ENCODE peak calls at places on chromosomes 12 and 14, in ten cellular contexts. One of them, this sample, is unnamed.

GRCh38 chr14:64541971-64542838 is 1.7 kb downstream of the HSPA2 start:
- DNase-seq in activated T-cell treated with anti-CD3 and anti-CD28 coated beads for 1 hour: no peak
- DNase-seq in GM04504: no peak
- DNase-seq in T-cell: no peak
- DNase-seq in AG04450: no peak
- DNase-seq in DMS79: no peak
- DNase-seq in GM23248: peak
- DNase-seq in naive thymus-derived CD4-positive, alpha-beta T cell: no peak
- DNase-seq in hippocampal formation: no peak
- DNase-seq in osteoblast: no peak
- DNase-seq in this sample: no peak

GRCh38 chr14:68208218-68208617 is 388.6 kb downstream of the RAD51B start:
- DNase-seq in hippocampal formation: no peak
- DNase-seq in GM23248: peak
- DNase-seq in GM04504: no peak
- DNase-seq in naive thymus-derived CD4-positive, alpha-beta T cell: no peak
- DNase-seq in AG04450: no peak
- DNase-seq in osteoblast: peak
- DNase-seq in activated T-cell treated with anti-CD3 and anti-CD28 coated beads for 1 hour: no peak
- DNase-seq in DMS79: no peak
- DNase-seq in T-cell: no peak
- DNase-seq in this sample: no peak

GRCh38 chr12:113334786-113335539 is at the start of gene SLC8B1:
- DNase-seq in AG04450: peak
- DNase-seq in hippocampal formation: peak
- DNase-seq in activated T-cell treated with anti-CD3 and anti-CD28 coated beads for 1 hour: peak
- DNase-seq in DMS79: peak
- DNase-seq in T-cell: peak
- DNase-seq in GM04504: no peak
- DNase-seq in GM23248: peak
- DNase-seq in osteoblast: peak
- DNase-seq in naive thymus-derived CD4-positive, alpha-beta T cell: peak
- DNase-seq in this sample: peak

GRCh38 chr12:26239508-26240328 is 44.3 kb downstream of the SSPN start:
- DNase-seq in AG04450: peak
- DNase-seq in naive thymus-derived CD4-positive, alpha-beta T cell: no peak
- DNase-seq in DMS79: no peak
- DNase-seq in hippocampal formation: peak
- DNase-seq in osteoblast: peak
- DNase-seq in activated T-cell treated with anti-CD3 and anti-CD28 coated beads for 1 hour: no peak
- DNase-seq in GM23248: peak
- DNase-seq in GM04504: peak
- DNase-seq in T-cell: no peak
- DNase-seq in this sample: no peak

GRCh38 chr14:100297320-100298300 is 8.6 kb downstream of the SLC25A29 start:
- DNase-seq in DMS79: no peak
- DNase-seq in hippocampal formation: peak
- DNase-seq in T-cell: no peak
- DNase-seq in activated T-cell treated with anti-CD3 and anti-CD28 coated beads for 1 hour: no peak
- DNase-seq in AG04450: peak
- DNase-seq in osteoblast: peak
- DNase-seq in GM23248: peak
- DNase-seq in GM04504: peak
- DNase-seq in naive thymus-derived CD4-positive, alpha-beta T cell: no peak
- DNase-seq in this sample: peak

GRCh38 chr14:91127411-91127810 is 13.5 kb downstream of the DGLUCY start:
- DNase-seq in AG04450: no peak
- DNase-seq in hippocampal formation: no peak
- DNase-seq in naive thymus-derived CD4-positive, alpha-beta T cell: no peak
- DNase-seq in DMS79: peak
- DNase-seq in activated T-cell treated with anti-CD3 and anti-CD28 coated beads for 1 hour: no peak
- DNase-seq in T-cell: no peak
- DNase-seq in GM23248: no peak
- DNase-seq in GM04504: no peak
- DNase-seq in osteoblast: no peak
- DNase-seq in this sample: no peak

GRCh38 chr12:53974084-53975018 is at the start of gene HOTAIR:
- DNase-seq in DMS79: no peak
- DNase-seq in naive thymus-derived CD4-positive, alpha-beta T cell: no peak
- DNase-seq in activated T-cell treated with anti-CD3 and anti-CD28 coated beads for 1 hour: no peak
- DNase-seq in hippocampal formation: peak
- DNase-seq in GM23248: peak
- DNase-seq in AG04450: no peak
- DNase-seq in T-cell: no peak
- DNase-seq in osteoblast: peak
- DNase-seq in GM04504: no peak
- DNase-seq in this sample: no peak

GRCh38 chr12:55716582-55717396 is 943 bp downstream of the BLOC1S1 start:
- DNase-seq in GM04504: no peak
- DNase-seq in osteoblast: peak
- DNase-seq in T-cell: no peak
- DNase-seq in DMS79: no peak
- DNase-seq in GM23248: peak
- DNase-seq in activated T-cell treated with anti-CD3 and anti-CD28 coated beads for 1 hour: no peak
- DNase-seq in AG04450: no peak
- DNase-seq in naive thymus-derived CD4-positive, alpha-beta T cell: no peak
- DNase-seq in hippocampal formation: no peak
- DNase-seq in this sample: no peak

GRCh38 chr14:101220921-101221510 is 317.5 kb upstream of the RTL1 start:
- DNase-seq in GM04504: no peak
- DNase-seq in AG04450: no peak
- DNase-seq in GM23248: no peak
- DNase-seq in osteoblast: no peak
- DNase-seq in T-cell: no peak
- DNase-seq in naive thymus-derived CD4-positive, alpha-beta T cell: no peak
- DNase-seq in hippocampal formation: no peak
- DNase-seq in activated T-cell treated with anti-CD3 and anti-CD28 coated beads for 1 hour: no peak
- DNase-seq in DMS79: no peak
- DNase-seq in this sample: no peak

GRCh38 chr14:104967414-104968152 is 10.6 kb downstream of the AHNAK2 start:
- DNase-seq in osteoblast: peak
- DNase-seq in naive thymus-derived CD4-positive, alpha-beta T cell: no peak
- DNase-seq in AG04450: no peak
- DNase-seq in activated T-cell treated with anti-CD3 and anti-CD28 coated beads for 1 hour: no peak
- DNase-seq in DMS79: peak
- DNase-seq in GM23248: peak
- DNase-seq in T-cell: no peak
- DNase-seq in hippocampal formation: no peak
- DNase-seq in GM04504: no peak
- DNase-seq in this sample: no peak

GRCh38 chr12:22082190-22082701 is 36.2 kb downstream of the CMAS start:
- DNase-seq in AG04450: no peak
- DNase-seq in GM04504: no peak
- DNase-seq in T-cell: no peak
- DNase-seq in GM23248: no peak
- DNase-seq in hippocampal formation: no peak
- DNase-seq in osteoblast: no peak
- DNase-seq in naive thymus-derived CD4-positive, alpha-beta T cell: no peak
- DNase-seq in DMS79: no peak
- DNase-seq in activated T-cell treated with anti-CD3 and anti-CD28 coated beads for 1 hour: no peak
- DNase-seq in this sample: no peak

GRCh38 chr14:34023824-34024767 is 73.2 kb upstream of the EGLN3 start:
- DNase-seq in T-cell: no peak
- DNase-seq in DMS79: no peak
- DNase-seq in naive thymus-derived CD4-positive, alpha-beta T cell: no peak
- DNase-seq in AG04450: no peak
- DNase-seq in hippocampal formation: no peak
- DNase-seq in activated T-cell treated with anti-CD3 and anti-CD28 coated beads for 1 hour: no peak
- DNase-seq in GM04504: no peak
- DNase-seq in GM23248: no peak
- DNase-seq in osteoblast: no peak
- DNase-seq in this sample: no peak

GRCh38 chr14:31083781-31084180 is 57.6 kb upstream of the STRN3 start:
- DNase-seq in activated T-cell treated with anti-CD3 and anti-CD28 coated beads for 1 hour: no peak
- DNase-seq in DMS79: no peak
- DNase-seq in hippocampal formation: no peak
- DNase-seq in osteoblast: no peak
- DNase-seq in GM04504: no peak
- DNase-seq in naive thymus-derived CD4-positive, alpha-beta T cell: no peak
- DNase-seq in AG04450: no peak
- DNase-seq in GM23248: no peak
- DNase-seq in T-cell: no peak
- DNase-seq in this sample: no peak

GRCh38 chr14:92914087-92914656 is 8.8 kb upstream of the CHGA start:
- DNase-seq in DMS79: no peak
- DNase-seq in activated T-cell treated with anti-CD3 and anti-CD28 coated beads for 1 hour: no peak
- DNase-seq in osteoblast: peak
- DNase-seq in GM04504: peak
- DNase-seq in hippocampal formation: no peak
- DNase-seq in T-cell: no peak
- DNase-seq in GM23248: peak
- DNase-seq in AG04450: no peak
- DNase-seq in naive thymus-derived CD4-positive, alpha-beta T cell: no peak
- DNase-seq in this sample: no peak

GRCh38 chr12:33770652-33771051 is 251.6 kb upstream of the ALG10 start:
- DNase-seq in GM23248: no peak
- DNase-seq in activated T-cell treated with anti-CD3 and anti-CD28 coated beads for 1 hour: no peak
- DNase-seq in hippocampal formation: no peak
- DNase-seq in GM04504: no peak
- DNase-seq in T-cell: no peak
- DNase-seq in DMS79: no peak
- DNase-seq in AG04450: no peak
- DNase-seq in osteoblast: no peak
- DNase-seq in naive thymus-derived CD4-positive, alpha-beta T cell: no peak
- DNase-seq in this sample: no peak

GRCh38 chr12:55330446-55330845 is at the start of gene OR6C3:
- DNase-seq in DMS79: no peak
- DNase-seq in hippocampal formation: no peak
- DNase-seq in naive thymus-derived CD4-positive, alpha-beta T cell: no peak
- DNase-seq in osteoblast: no peak
- DNase-seq in T-cell: no peak
- DNase-seq in activated T-cell treated with anti-CD3 and anti-CD28 coated beads for 1 hour: no peak
- DNase-seq in GM23248: no peak
- DNase-seq in AG04450: no peak
- DNase-seq in GM04504: no peak
- DNase-seq in this sample: no peak

GRCh38 chr12:112870267-112870980 is 36.3 kb upstream of the OAS1 start:
- DNase-seq in hippocampal formation: no peak
- DNase-seq in T-cell: no peak
- DNase-seq in DMS79: no peak
- DNase-seq in GM04504: no peak
- DNase-seq in osteoblast: no peak
- DNase-seq in AG04450: no peak
- DNase-seq in activated T-cell treated with anti-CD3 and anti-CD28 coated beads for 1 hour: no peak
- DNase-seq in naive thymus-derived CD4-positive, alpha-beta T cell: no peak
- DNase-seq in GM23248: no peak
- DNase-seq in this sample: peak

GRCh38 chr12:108773798-108774788 is 42.8 kb upstream of the CORO1C start:
- DNase-seq in osteoblast: peak
- DNase-seq in GM04504: peak
- DNase-seq in activated T-cell treated with anti-CD3 and anti-CD28 coated beads for 1 hour: no peak
- DNase-seq in GM23248: peak
- DNase-seq in hippocampal formation: peak
- DNase-seq in DMS79: peak
- DNase-seq in naive thymus-derived CD4-positive, alpha-beta T cell: no peak
- DNase-seq in AG04450: peak
- DNase-seq in T-cell: no peak
- DNase-seq in this sample: no peak

GRCh38 chr12:51351913-51352532 is 5.5 kb upstream of the CELA1 start:
- DNase-seq in DMS79: no peak
- DNase-seq in hippocampal formation: peak
- DNase-seq in osteoblast: peak
- DNase-seq in activated T-cell treated with anti-CD3 and anti-CD28 coated beads for 1 hour: peak
- DNase-seq in T-cell: peak
- DNase-seq in GM23248: peak
- DNase-seq in AG04450: peak
- DNase-seq in naive thymus-derived CD4-positive, alpha-beta T cell: peak
- DNase-seq in GM04504: peak
- DNase-seq in this sample: no peak

GRCh38 chr12:54413284-54414190 is 5.5 kb downstream of the ITGA5 start:
- DNase-seq in activated T-cell treated with anti-CD3 and anti-CD28 coated beads for 1 hour: peak
- DNase-seq in AG04450: no peak
- DNase-seq in GM23248: peak
- DNase-seq in DMS79: no peak
- DNase-seq in osteoblast: peak
- DNase-seq in GM04504: no peak
- DNase-seq in hippocampal formation: no peak
- DNase-seq in T-cell: peak
- DNase-seq in naive thymus-derived CD4-positive, alpha-beta T cell: peak
- DNase-seq in this sample: peak

GRCh38 chr12:101570022-101570421 is 24.7 kb upstream of the MYBPC1 start:
- DNase-seq in osteoblast: peak
- DNase-seq in AG04450: peak
- DNase-seq in GM23248: peak
- DNase-seq in naive thymus-derived CD4-positive, alpha-beta T cell: no peak
- DNase-seq in activated T-cell treated with anti-CD3 and anti-CD28 coated beads for 1 hour: no peak
- DNase-seq in DMS79: peak
- DNase-seq in hippocampal formation: no peak
- DNase-seq in T-cell: no peak
- DNase-seq in GM04504: peak
- DNase-seq in this sample: no peak

GRCh38 chr14:70836946-70837345 is 27.6 kb upstream of the MAP3K9 start:
- DNase-seq in DMS79: no peak
- DNase-seq in hippocampal formation: no peak
- DNase-seq in T-cell: no peak
- DNase-seq in AG04450: no peak
- DNase-seq in osteoblast: no peak
- DNase-seq in naive thymus-derived CD4-positive, alpha-beta T cell: no peak
- DNase-seq in GM23248: no peak
- DNase-seq in GM04504: no peak
- DNase-seq in activated T-cell treated with anti-CD3 and anti-CD28 coated beads for 1 hour: no peak
- DNase-seq in this sample: no peak

GRCh38 chr12:88552672-88553079 is 27.6 kb downstream of the KITLG start:
- DNase-seq in AG04450: no peak
- DNase-seq in hippocampal formation: no peak
- DNase-seq in activated T-cell treated with anti-CD3 and anti-CD28 coated beads for 1 hour: no peak
- DNase-seq in GM23248: peak
- DNase-seq in T-cell: no peak
- DNase-seq in GM04504: peak
- DNase-seq in naive thymus-derived CD4-positive, alpha-beta T cell: no peak
- DNase-seq in DMS79: no peak
- DNase-seq in osteoblast: no peak
- DNase-seq in this sample: no peak

GRCh38 chr14:70972107-70972976 is 65.1 kb downstream of the PCNX1 start:
- DNase-seq in GM04504: peak
- DNase-seq in osteoblast: peak
- DNase-seq in AG04450: peak
- DNase-seq in naive thymus-derived CD4-positive, alpha-beta T cell: peak
- DNase-seq in activated T-cell treated with anti-CD3 and anti-CD28 coated beads for 1 hour: peak
- DNase-seq in GM23248: peak
- DNase-seq in T-cell: peak
- DNase-seq in hippocampal formation: peak
- DNase-seq in DMS79: peak
- DNase-seq in this sample: peak

GRCh38 chr14:49692895-49693737 is at the start of gene KLHDC1:
- DNase-seq in osteoblast: peak
- DNase-seq in hippocampal formation: peak
- DNase-seq in activated T-cell treated with anti-CD3 and anti-CD28 coated beads for 1 hour: peak
- DNase-seq in DMS79: peak
- DNase-seq in GM04504: no peak
- DNase-seq in T-cell: peak
- DNase-seq in AG04450: peak
- DNase-seq in naive thymus-derived CD4-positive, alpha-beta T cell: peak
- DNase-seq in GM23248: peak
- DNase-seq in this sample: peak

GRCh38 chr14:74346341-74346740 is 1.9 kb upstream of the VRTN start:
- DNase-seq in osteoblast: no peak
- DNase-seq in AG04450: no peak
- DNase-seq in naive thymus-derived CD4-positive, alpha-beta T cell: no peak
- DNase-seq in GM23248: no peak
- DNase-seq in DMS79: no peak
- DNase-seq in activated T-cell treated with anti-CD3 and anti-CD28 coated beads for 1 hour: no peak
- DNase-seq in T-cell: no peak
- DNase-seq in hippocampal formation: no peak
- DNase-seq in GM04504: no peak
- DNase-seq in this sample: no peak

GRCh38 chr14:101466456-101467180 is 94.7 kb upstream of the DIO3 start:
- DNase-seq in GM04504: no peak
- DNase-seq in naive thymus-derived CD4-positive, alpha-beta T cell: no peak
- DNase-seq in DMS79: no peak
- DNase-seq in osteoblast: no peak
- DNase-seq in AG04450: no peak
- DNase-seq in GM23248: no peak
- DNase-seq in activated T-cell treated with anti-CD3 and anti-CD28 coated beads for 1 hour: no peak
- DNase-seq in hippocampal formation: no peak
- DNase-seq in T-cell: no peak
- DNase-seq in this sample: no peak

GRCh38 chr12:131613678-131614077 is 97.2 kb upstream of the SFSWAP start:
- DNase-seq in GM23248: no peak
- DNase-seq in activated T-cell treated with anti-CD3 and anti-CD28 coated beads for 1 hour: no peak
- DNase-seq in T-cell: no peak
- DNase-seq in DMS79: no peak
- DNase-seq in hippocampal formation: no peak
- DNase-seq in AG04450: no peak
- DNase-seq in GM04504: no peak
- DNase-seq in osteoblast: peak
- DNase-seq in naive thymus-derived CD4-positive, alpha-beta T cell: no peak
- DNase-seq in this sample: no peak

This sample was measured in KG1.